ENCODE peak calls at places on chromosomes 6 and 20, in six cellular contexts. M, Q, J, K, N and W are unnamed samples.

GRCh38 chr6:169099411-169100202 is 154.0 kb downstream of the THBS2 start:
- DNase-seq in M (no peak), Q (no peak), J (no peak), K (no peak), N (no peak), W (no peak)

GRCh38 chr6:137407816-137408215 is 86.4 kb downstream of the OLIG3 start:
- DNase-seq in M (no peak), Q (no peak), J (no peak), K (no peak), N (no peak), W (no peak)

GRCh38 chr6:11208267-11208666 is 24.2 kb downstream of the NEDD9 start:
- DNase-seq in M (no peak), Q (no peak), J (no peak), K (no peak), N (no peak), W (no peak)

GRCh38 chr6:166470863-166471410 is 88.2 kb upstream of the MPC1 start:
- DNase-seq in M (no peak), Q (no peak), J (no peak), K (no peak), N (no peak), W (no peak)

GRCh38 chr6:21885532-21886089 is 292.1 kb downstream of the SOX4 start:
- DNase-seq in M (peak), Q (no peak), J (no peak), K (no peak), N (peak), W (peak)

GRCh38 chr6:151294561-151295101 is 54.9 kb downstream of the AKAP12 start:
- DNase-seq in M (no peak), Q (no peak), J (no peak), K (no peak), N (peak), W (no peak)

GRCh38 chr6:26197736-26198625 is 110.8 kb downstream of the HFE start:
- DNase-seq in M (no peak), Q (peak), J (no peak), K (peak), N (no peak), W (no peak)

GRCh38 chr6:23137596-23137995 is 568.2 kb downstream of the HDGFL1 start:
- DNase-seq in M (no peak), Q (no peak), J (no peak), K (no peak), N (no peak), W (peak)

GRCh38 chr20:58706150-58706892 is 13.7 kb downstream of the NPEPL1 start:
- DNase-seq in M (peak), Q (no peak), J (no peak), K (no peak), N (no peak), W (no peak)

GRCh38 chr6:170444056-170444505 is 109.0 kb downstream of the PSMB1 start:
- DNase-seq in M (no peak), Q (no peak), J (no peak), K (no peak), N (no peak), W (no peak)

GRCh38 chr6:11854418-11855165 is 76.0 kb upstream of the ADTRP start:
- DNase-seq in M (no peak), Q (no peak), J (no peak), K (peak), N (no peak), W (peak)

GRCh38 chr20:3165473-3166337 is 6.0 kb upstream of the FASTKD5 start:
- DNase-seq in M (no peak), Q (no peak), J (no peak), K (no peak), N (no peak), W (no peak)

GRCh38 chr6:168417158-168417557 is 23.8 kb upstream of the SMOC2 start:
- DNase-seq in M (no peak), Q (no peak), J (no peak), K (no peak), N (no peak), W (no peak)

GRCh38 chr20:36591281-36591680 is 14.3 kb upstream of the RAB5IF start:
- DNase-seq in M (no peak), Q (no peak), J (no peak), K (no peak), N (no peak), W (no peak)

GRCh38 chr20:36587388-36588136 is 14.2 kb downstream of the TGIF2 start:
- DNase-seq in M (no peak), Q (no peak), J (no peak), K (peak), N (no peak), W (no peak)

GRCh38 chr20:36593347-36593746 is 12.2 kb upstream of the RAB5IF start:
- DNase-seq in M (no peak), Q (no peak), J (no peak), K (no peak), N (no peak), W (no peak)

DNA sequence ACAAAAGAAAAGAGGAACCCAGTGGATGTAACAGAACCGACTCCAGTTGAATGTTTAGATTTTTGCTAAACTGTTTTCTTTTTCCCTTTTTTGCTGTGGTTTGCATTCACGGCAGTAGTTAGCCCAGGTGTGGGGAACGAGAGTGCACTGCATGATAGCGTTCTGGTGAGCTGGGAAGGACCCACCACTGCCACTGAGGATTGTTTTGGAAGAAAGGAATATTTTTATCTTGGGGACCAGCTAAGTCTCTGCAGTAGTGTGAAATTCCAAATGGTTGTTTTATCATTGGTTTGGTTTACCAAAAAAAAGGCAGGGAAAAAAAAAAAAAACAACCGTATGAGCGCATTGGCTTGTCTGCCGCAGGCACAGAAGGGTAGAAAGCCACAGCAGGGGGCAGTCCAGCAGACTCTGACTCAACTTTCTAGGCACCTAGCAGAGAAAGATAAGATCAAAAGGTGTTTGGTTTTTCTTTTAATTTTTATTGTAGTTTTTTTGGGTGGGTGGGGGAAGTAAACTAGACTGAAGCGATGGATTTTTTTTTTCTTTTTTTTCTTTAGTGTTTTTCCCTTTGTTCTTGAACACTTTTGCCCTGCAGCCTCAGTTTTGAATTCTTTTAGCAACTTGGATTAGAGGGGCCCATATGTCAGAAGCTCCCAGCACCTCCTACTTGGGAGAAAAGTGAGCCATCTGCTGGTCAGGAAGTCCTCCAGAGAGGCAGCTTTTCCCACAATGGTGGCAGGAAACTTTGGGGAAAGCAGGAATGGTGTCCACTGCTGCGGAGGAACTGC is 13.5 kb upstream of the RAB5IF start:
- DNase-seq in M (no peak), Q (peak), J (no peak), K (no peak), N (no peak), W (no peak)
- TF ChIP-seq CTCF in M (no peak), Q (peak), J (no peak), K (no peak), N (peak), W (peak)

DNA sequence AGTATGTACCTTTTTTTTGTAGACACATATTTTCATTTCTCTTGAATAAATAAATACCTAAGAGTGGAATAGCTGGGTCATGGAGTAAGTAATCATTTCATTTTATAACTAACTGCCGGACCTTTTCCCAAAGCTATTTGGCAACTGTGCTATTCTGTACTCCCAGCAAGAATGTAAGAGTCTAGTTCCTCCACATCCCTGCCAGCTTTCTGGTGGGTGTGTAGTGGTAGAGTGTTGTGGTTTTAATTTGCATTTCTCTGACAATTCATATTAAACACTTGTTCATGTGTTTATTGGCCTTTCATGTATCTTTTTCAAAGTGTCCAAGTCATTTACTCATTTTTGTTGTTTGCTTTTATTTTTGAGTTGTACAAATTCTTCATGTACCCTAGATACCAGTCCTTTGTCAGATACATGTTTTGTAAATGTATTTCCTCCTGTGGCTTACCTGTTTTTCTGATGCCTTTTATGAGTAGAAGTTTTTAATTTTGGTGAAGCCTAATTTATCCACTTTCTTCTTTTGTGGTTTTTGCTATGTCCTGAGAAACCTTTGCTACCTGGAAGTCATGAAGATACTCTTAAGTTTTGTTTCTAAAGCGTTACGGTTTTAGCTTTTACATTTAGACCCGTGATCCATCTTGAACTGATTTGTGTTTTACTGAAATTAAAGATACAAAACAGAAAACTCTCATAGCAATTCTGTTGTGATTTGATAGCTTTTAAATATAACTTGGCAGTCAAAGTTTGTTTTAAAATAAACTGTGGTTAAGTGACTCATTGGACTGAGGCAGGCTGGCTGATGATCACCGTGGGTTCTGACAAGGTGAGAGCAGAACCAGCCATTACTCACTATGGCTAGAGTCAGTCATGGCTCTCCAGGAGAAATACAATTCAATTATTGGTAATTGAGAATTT is 7.9 kb downstream of the MYLIP start:
- DNase-seq in M (no peak), Q (no peak), J (no peak), K (peak), N (peak), W (peak)
- H3K4me3 ChIP-seq in M (no peak), Q (no peak), J (no peak), K (no peak), N (no peak), W (no peak)

GRCh38 chr6:139112146-139112545 is 22.7 kb upstream of the HECA start:
- DNase-seq in M (no peak), Q (no peak), J (no peak), K (no peak), N (no peak), W (no peak)

GRCh38 chr6:139108378-139108777 is 26.5 kb upstream of the HECA start:
- DNase-seq in M (no peak), Q (no peak), J (no peak), K (no peak), N (no peak), W (no peak)

GRCh38 chr6:139107051-139107450 is 27.8 kb upstream of the HECA start:
- DNase-seq in M (no peak), Q (no peak), J (no peak), K (no peak), N (no peak), W (no peak)

GRCh38 chr6:139112561-139112960 is 22.3 kb upstream of the HECA start:
- DNase-seq in M (no peak), Q (no peak), J (no peak), K (no peak), N (no peak), W (no peak)

DNA sequence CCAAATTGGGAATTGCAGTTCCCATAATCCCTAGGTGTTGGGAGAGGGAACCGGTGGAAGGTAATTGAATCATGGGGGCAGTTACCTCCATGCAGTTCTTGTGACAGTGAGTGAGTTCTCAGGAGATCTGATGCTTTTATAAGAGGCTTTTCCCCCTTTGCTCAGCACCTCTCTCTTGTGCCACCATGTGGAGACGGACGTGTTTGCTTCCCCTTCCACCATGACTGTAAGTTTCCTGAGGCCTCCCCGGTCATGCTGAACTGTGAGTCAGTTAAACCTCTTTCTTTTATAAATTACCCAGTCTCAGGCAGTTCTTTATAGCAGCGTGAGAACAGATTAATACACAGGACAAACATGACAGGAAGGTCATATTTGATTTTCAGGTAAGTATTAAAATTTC is 25.3 kb upstream of the HECA start:
- DNase-seq in M (no peak), Q (peak), J (peak), K (peak), N (no peak), W (no peak)
- TF ChIP-seq CTCF in M (no peak), Q (peak), J (peak), K (peak), N (peak), W (peak)

GRCh38 chr20:22407237-22408193 is 176.9 kb downstream of the FOXA2 start:
- DNase-seq in M (no peak), Q (no peak), J (no peak), K (no peak), N (no peak), W (no peak)

GRCh38 chr20:22402990-22403859 is 181.1 kb downstream of the FOXA2 start:
- DNase-seq in M (peak), Q (peak), J (no peak), K (no peak), N (no peak), W (no peak)

GRCh38 chr20:22402550-22402949 is 181.8 kb downstream of the FOXA2 start:
- DNase-seq in M (no peak), Q (no peak), J (no peak), K (no peak), N (no peak), W (no peak)

GRCh38 chr20:22404609-22405170 is 179.7 kb downstream of the FOXA2 start:
- DNase-seq in M (no peak), Q (no peak), J (no peak), K (no peak), N (peak), W (no peak)

DNA sequence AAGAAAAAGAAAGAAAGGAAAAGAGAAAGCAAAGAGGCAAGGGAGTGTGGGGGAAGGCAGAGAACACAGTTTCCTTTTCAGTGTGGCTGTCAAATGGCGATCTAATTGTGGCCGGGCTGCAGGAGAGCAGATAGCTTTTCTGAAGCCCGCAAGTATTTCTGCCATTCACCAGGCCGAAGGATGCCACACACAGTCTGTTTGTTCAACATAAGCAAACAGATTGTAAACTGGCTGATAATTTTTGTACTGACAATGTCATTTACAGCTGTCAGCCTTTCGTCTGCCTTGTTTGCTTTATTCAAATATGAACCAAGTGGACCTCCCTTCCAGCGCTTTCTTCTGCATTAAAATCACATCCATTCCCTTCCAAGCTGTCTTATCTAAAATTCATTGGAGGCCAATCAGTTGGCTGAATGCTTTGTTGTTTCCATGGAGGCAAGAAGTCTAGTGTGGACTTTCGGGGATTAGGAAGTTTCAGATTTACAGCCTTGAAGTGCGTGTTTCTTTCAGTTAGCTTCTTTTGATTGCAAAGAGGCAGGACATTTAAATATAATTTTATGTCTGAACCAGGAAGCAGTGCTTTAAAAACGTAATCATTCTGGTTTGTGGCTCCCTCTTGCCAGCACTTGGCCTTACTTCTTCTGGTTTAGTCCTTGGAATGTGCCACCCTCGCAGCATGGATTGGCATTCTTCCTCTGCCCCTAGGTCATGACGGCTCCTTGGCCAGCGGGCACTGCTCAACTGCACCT is 180.3 kb downstream of the FOXA2 start:
- DNase-seq in M (peak), Q (peak), J (no peak), K (peak), N (no peak), W (no peak)
- H3K4me3 ChIP-seq in M (peak), Q (peak), J (peak), K (peak), N (no peak), W (peak)

GRCh38 chr6:6004147-6004995 is 2.4 kb downstream of the NRN1 start:
- DNase-seq in M (no peak), Q (no peak), J (no peak), K (no peak), N (no peak), W (no peak)
- TF ChIP-seq CTCF in M (no peak), Q (no peak), J (no peak), K (no peak), N (no peak), W (no peak)

GRCh38 chr20:47351643-47352331 is 4.7 kb downstream of the ZMYND8 start:
- DNase-seq in M (no peak), Q (no peak), J (no peak), K (peak), N (no peak), W (no peak)
- H3K4me3 ChIP-seq in M (peak), Q (no peak), J (peak), K (peak), N (no peak), W (peak)

GRCh38 chr20:53194891-53195290 is 222.7 kb downstream of the TSHZ2 start:
- DNase-seq in M (no peak), Q (no peak), J (no peak), K (no peak), N (no peak), W (no peak)
- TF ChIP-seq CTCF in M (no peak), Q (no peak), J (no peak), K (no peak), N (no peak), W (no peak)

GRCh38 chr6:129329677-129330076 is 380.3 kb downstream of the ARHGAP18 start:
- DNase-seq in M (no peak), Q (no peak), J (no peak), K (no peak), N (no peak), W (no peak)
- H3K4me3 ChIP-seq in M (no peak), Q (no peak), J (no peak), K (no peak), N (no peak), W (no peak)

GRCh38 chr6:134691180-134691579 is 258.7 kb downstream of the ALDH8A1 start:
- DNase-seq in M (no peak), Q (no peak), J (no peak), K (no peak), N (no peak), W (no peak)
- TF ChIP-seq CTCF in M (no peak), Q (no peak), J (no peak), K (no peak), N (no peak), W (peak)